ENCODE peak calls at places on chromosomes 7 and 10, in six cellular contexts. H, X, U, K, I and E are unnamed samples.

GRCh38 chr10:119103687-119104652 is at the start of gene DENND10:
- DNase-seq in H (peak; percentile 95), X (peak; percentile 91), U (peak; percentile 73), K (no peak), I (peak; percentile 62), E (peak; percentile 52)

GRCh38 chr10:128934492-128934891 is 532.5 kb upstream of the MGMT start:
- DNase-seq in H (no peak), X (no peak), U (no peak), K (no peak), I (no peak), E (no peak)

GRCh38 chr10:2966134-2966533 is 101.2 kb upstream of the PFKP start:
- DNase-seq in H (no peak), X (no peak), U (no peak), K (no peak), I (no peak), E (no peak)

GRCh38 chr10:84499846-84500245 is 171.5 kb downstream of the CCSER2 start:
- DNase-seq in H (no peak), X (peak; percentile 16), U (no peak), K (no peak), I (no peak), E (no peak)

GRCh38 chr10:54985732-54986131 is 184.7 kb upstream of the PCDH15 start:
- DNase-seq in H (no peak), X (peak; percentile 57), U (no peak), K (no peak), I (no peak), E (no peak)

GRCh38 chr7:47817922-47818321 is 130.3 kb downstream of the PKD1L1 start:
- DNase-seq in H (no peak), X (no peak), U (no peak), K (no peak), I (no peak), E (no peak)

GRCh38 chr10:73894245-73894971 is 16.5 kb upstream of the PLAU start:
- DNase-seq in H (no peak), X (no peak), U (no peak), K (no peak), I (no peak), E (no peak)

GRCh38 chr10:34890931-34891330 is 75.8 kb upstream of the PARD3 start:
- DNase-seq in H (no peak), X (no peak), U (no peak), K (no peak), I (no peak), E (no peak)

GRCh38 chr10:36271631-36272340 is 629.7 kb upstream of the FZD8 start:
- DNase-seq in H (no peak), X (no peak), U (no peak), K (no peak), I (no peak), E (no peak)

GRCh38 chr10:117667831-117668230 is 125.3 kb downstream of the EMX2 start:
- DNase-seq in H (no peak), X (no peak), U (no peak), K (no peak), I (no peak), E (no peak)

GRCh38 chr7:24715171-24715570 is 42.1 kb downstream of the GSDME start:
- DNase-seq in H (no peak), X (no peak), U (no peak), K (no peak), I (no peak), E (no peak)

GRCh38 chr7:39527951-39528350 is 38.3 kb upstream of the YAE1 start:
- DNase-seq in H (no peak), X (no peak), U (no peak), K (no peak), I (no peak), E (no peak)

GRCh38 chr7:50534690-50535290 is 30.4 kb downstream of the DDC start:
- DNase-seq in H (no peak), X (no peak), U (peak; percentile 95), K (peak; percentile 92), I (no peak), E (no peak)

GRCh38 chr7:98616381-98617050 is 569 bp upstream of the NPTX2 start:
- DNase-seq in H (peak; percentile 79), X (no peak), U (no peak), K (no peak), I (no peak), E (no peak)

GRCh38 chr7:116433246-116433645 is 66.3 kb upstream of the CAV2 start:
- DNase-seq in H (no peak), X (no peak), U (no peak), K (no peak), I (no peak), E (no peak)

GRCh38 chr7:6015917-6016652 is 7.0 kb downstream of the AIMP2 start:
- DNase-seq in H (peak; percentile 81), X (no peak), U (no peak), K (peak; percentile 75), I (no peak), E (no peak)

GRCh38 chr10:110701618-110701971 is 57.5 kb downstream of the RBM20 start:
- DNase-seq in H (no peak), X (peak; percentile 78), U (no peak), K (no peak), I (no peak), E (no peak)

GRCh38 chr10:132270256-132270655 is 37.5 kb downstream of the STK32C start:
- DNase-seq in H (peak; percentile 56), X (no peak), U (no peak), K (no peak), I (no peak), E (no peak)

GRCh38 chr7:5704534-5704922 is 76.9 kb downstream of the RNF216 start:
- DNase-seq in H (peak; percentile 87), X (peak; percentile 80), U (peak; percentile 49), K (peak; percentile 41), I (peak; percentile 71), E (no peak)

GRCh38 chr10:74778436-74779094 is 47.8 kb upstream of the KAT6B start:
- DNase-seq in H (no peak), X (no peak), U (no peak), K (no peak), I (no peak), E (no peak)

GRCh38 chr7:140315498-140316164 is 82.7 kb downstream of the SLC37A3 start:
- DNase-seq in H (peak; percentile 43), X (no peak), U (no peak), K (no peak), I (no peak), E (no peak)

GRCh38 chr10:99943908-99944307 is 65.8 kb downstream of the DNMBP start:
- DNase-seq in H (no peak), X (no peak), U (no peak), K (no peak), I (no peak), E (no peak)

DNA sequence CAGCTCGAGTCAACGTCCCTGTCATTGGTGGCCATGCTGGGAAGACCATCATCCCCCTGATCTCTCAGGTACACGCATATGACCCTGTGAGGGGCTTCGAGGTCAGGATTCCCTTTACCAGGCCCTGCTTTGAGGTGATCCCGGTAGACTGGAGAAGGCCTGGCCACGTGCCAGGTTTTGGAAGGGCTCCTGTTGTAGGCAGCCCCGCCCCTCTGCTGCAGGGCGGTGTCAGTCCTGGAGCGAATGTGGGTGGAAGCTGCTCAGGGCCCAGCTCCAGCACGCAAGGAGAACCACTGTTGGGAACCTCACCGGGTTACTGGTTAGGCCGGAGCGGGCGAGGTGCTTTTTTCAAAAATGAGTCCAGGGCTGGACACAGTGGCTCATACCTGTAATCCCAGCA is 15.6 kb downstream of the MDH2 start:
- DNase-seq in H (no peak), X (peak; percentile 31), U (no peak), K (no peak), I (no peak), E (no peak)
- H3K36me3 ChIP-seq in H (peaks cover 15% of the 10 kb centered on the region), X (peaks cover 61% of the 10 kb centered on the region), U (peaks cover 64% of the 10 kb centered on the region), K (peaks cover 58% of the 10 kb centered on the region), I (peaks cover 52% of the 10 kb centered on the region), E (peaks cover 95% of the 10 kb centered on the region)

GRCh38 chr10:115861864-115862263 is 411.1 kb downstream of the GFRA1 start:
- DNase-seq in H (no peak), X (no peak), U (no peak), K (no peak), I (no peak), E (no peak)
- H3K36me3 ChIP-seq in H (no peaks in the 10 kb centered on the region), X (no peaks in the 10 kb centered on the region), U (no peaks in the 10 kb centered on the region), K (no peaks in the 10 kb centered on the region), I (no peaks in the 10 kb centered on the region), E (no peaks in the 10 kb centered on the region)

GRCh38 chr10:38102889-38103288 is 8.8 kb downstream of the ZNF37A start:
- DNase-seq in H (no peak), X (no peak), U (no peak), K (no peak), I (no peak), E (no peak)

DNA sequence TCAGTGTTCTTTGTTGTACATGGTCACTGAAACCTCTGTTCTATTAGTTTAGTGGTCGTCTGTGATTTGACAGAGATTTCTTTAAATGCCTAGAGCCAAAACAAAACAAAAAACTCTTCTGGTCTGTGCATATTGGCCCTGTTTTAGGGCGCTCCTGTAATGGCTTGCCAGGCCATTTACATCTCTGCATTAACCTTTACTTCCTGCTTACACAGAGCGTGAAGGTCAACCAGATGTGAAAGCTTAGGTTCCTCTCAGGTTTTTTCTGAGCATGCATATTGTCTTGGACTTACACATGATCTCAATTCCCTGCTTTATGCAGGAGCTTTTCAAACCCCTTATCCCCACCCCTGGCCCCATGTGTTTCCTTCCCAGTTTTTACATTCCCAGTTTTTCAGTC is 9.6 kb downstream of the ZNF37A start:
- DNase-seq in H (no peak), X (no peak), U (no peak), K (no peak), I (no peak), E (no peak)
- H3K36me3 ChIP-seq in H (peaks cover 13% of the 10 kb centered on the region), X (no peaks in the 10 kb centered on the region), U (peaks cover 64% of the 10 kb centered on the region), K (peaks cover 4% of the 10 kb centered on the region), I (peaks cover 22% of the 10 kb centered on the region), E (peaks cover 4% of the 10 kb centered on the region)

GRCh38 chr7:108515636-108516035 is 10.3 kb downstream of the PNPLA8 start:
- DNase-seq in H (no peak), X (no peak), U (no peak), K (no peak), I (no peak), E (no peak)
- H3K36me3 ChIP-seq in H (peaks cover 2% of the 10 kb centered on the region), X (peaks cover 33% of the 10 kb centered on the region), U (no peaks in the 10 kb centered on the region), K (peaks cover 1% of the 10 kb centered on the region), I (peaks cover 14% of the 10 kb centered on the region), E (no peaks in the 10 kb centered on the region)

GRCh38 chr10:102163342-102163989 is 11.3 kb downstream of the NOLC1 start:
- DNase-seq in H (no peak), X (no peak), U (no peak), K (no peak), I (no peak), E (no peak)

GRCh38 chr10:102154466-102155116 is 2.4 kb downstream of the NOLC1 start:
- DNase-seq in H (peak; percentile 37), X (no peak), U (no peak), K (no peak), I (no peak), E (no peak)

GRCh38 chr10:102159051-102159597 is 6.9 kb downstream of the NOLC1 start:
- DNase-seq in H (peak; percentile 11), X (no peak), U (no peak), K (no peak), I (no peak), E (no peak)

GRCh38 chr10:102157224-102157623 is 5.0 kb downstream of the NOLC1 start:
- DNase-seq in H (peak; percentile 16), X (no peak), U (no peak), K (no peak), I (no peak), E (no peak)

DNA sequence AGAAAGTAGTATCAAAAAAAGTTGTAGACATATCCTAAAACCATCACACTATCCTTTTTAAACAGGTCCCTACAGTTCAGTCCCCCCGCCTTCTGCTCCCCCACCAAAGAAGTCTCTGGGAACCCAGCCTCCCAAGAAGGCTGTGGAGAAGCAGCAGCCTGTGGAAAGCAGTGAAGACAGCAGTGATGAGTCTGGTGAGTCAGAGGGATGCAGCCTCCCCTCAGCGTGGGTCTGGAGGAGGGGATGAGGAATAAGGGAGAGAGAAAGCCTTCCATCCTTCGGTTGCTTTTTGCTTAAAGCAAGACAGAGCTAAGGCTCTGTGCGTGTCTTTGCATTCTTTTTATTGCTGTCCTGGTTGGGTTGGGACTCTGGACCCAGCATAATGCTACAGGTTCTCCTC is 7.6 kb downstream of the NOLC1 start:
- DNase-seq in H (peak; percentile 26), X (no peak), U (no peak), K (no peak), I (no peak), E (no peak)
- H3K36me3 ChIP-seq in H (peaks cover 20% of the 10 kb centered on the region), X (peaks cover 69% of the 10 kb centered on the region), U (peaks cover 90% of the 10 kb centered on the region), K (peaks cover 41% of the 10 kb centered on the region), I (peaks cover 69% of the 10 kb centered on the region), E (peaks cover 49% of the 10 kb centered on the region)